ENCODE peak calls at places on chromosomes 4 and X, in eight cellular contexts. One of them, this sample, is unnamed.

GRCh38 chrX:31232506-31232905 is 160.7 kb upstream of the FTHL17 start:
- DNase-seq in sigmoid colon: no peak
- DNase-seq in adrenal gland: no peak
- DNase-seq in heart left ventricle: no peak
- DNase-seq in Peyer's patch: no peak
- DNase-seq in HCT116: no peak
- DNase-seq in right lobe of liver: no peak
- DNase-seq in A549: no peak
- DNase-seq in this sample: no peak

GRCh38 chr4:4200624-4201023 is 26.1 kb downstream of the OTOP1 start:
- DNase-seq in right lobe of liver: no peak
- DNase-seq in Peyer's patch: no peak
- DNase-seq in sigmoid colon: no peak
- DNase-seq in heart left ventricle: no peak
- DNase-seq in A549: no peak
- DNase-seq in HCT116: no peak
- DNase-seq in adrenal gland: no peak
- DNase-seq in this sample: no peak

GRCh38 chr4:131091896-131092295 is 1995.9 kb downstream of the C4orf33 start:
- DNase-seq in adrenal gland: no peak
- DNase-seq in sigmoid colon: no peak
- DNase-seq in heart left ventricle: no peak
- DNase-seq in right lobe of liver: no peak
- DNase-seq in A549: no peak
- DNase-seq in Peyer's patch: no peak
- DNase-seq in HCT116: peak
- DNase-seq in this sample: no peak

GRCh38 chr4:106704253-106704870 is 331.8 kb downstream of the DKK2 start:
- DNase-seq in HCT116: no peak
- DNase-seq in A549: no peak
- DNase-seq in sigmoid colon: no peak
- DNase-seq in Peyer's patch: no peak
- DNase-seq in right lobe of liver: no peak
- DNase-seq in adrenal gland: no peak
- DNase-seq in heart left ventricle: no peak
- DNase-seq in this sample: no peak

GRCh38 chrX:142005532-142005931 is 101.8 kb downstream of the MAGEC1 start:
- DNase-seq in A549: no peak
- DNase-seq in Peyer's patch: no peak
- DNase-seq in adrenal gland: no peak
- DNase-seq in right lobe of liver: no peak
- DNase-seq in heart left ventricle: no peak
- DNase-seq in HCT116: no peak
- DNase-seq in sigmoid colon: no peak
- DNase-seq in this sample: no peak

GRCh38 chrX:88416965-88417364 is 330.1 kb upstream of the CPXCR1 start:
- DNase-seq in right lobe of liver: no peak
- DNase-seq in A549: no peak
- DNase-seq in Peyer's patch: no peak
- DNase-seq in heart left ventricle: no peak
- DNase-seq in adrenal gland: no peak
- DNase-seq in sigmoid colon: no peak
- DNase-seq in HCT116: no peak
- DNase-seq in this sample: no peak

GRCh38 chr4:5409980-5410618 is 298.3 kb downstream of the EVC2 start:
- DNase-seq in A549: no peak
- DNase-seq in sigmoid colon: no peak
- DNase-seq in heart left ventricle: no peak
- DNase-seq in adrenal gland: no peak
- DNase-seq in Peyer's patch: no peak
- DNase-seq in HCT116: no peak
- DNase-seq in right lobe of liver: no peak
- DNase-seq in this sample: no peak

GRCh38 chr4:182113774-182114173 is 129.4 kb upstream of the TENM3 start:
- DNase-seq in sigmoid colon: no peak
- DNase-seq in Peyer's patch: no peak
- DNase-seq in adrenal gland: no peak
- DNase-seq in right lobe of liver: no peak
- DNase-seq in heart left ventricle: no peak
- DNase-seq in A549: no peak
- DNase-seq in HCT116: no peak
- DNase-seq in this sample: no peak

GRCh38 chr4:8171941-8172924 is 13.6 kb upstream of the ABLIM2 start:
- DNase-seq in HCT116: no peak
- DNase-seq in Peyer's patch: peak
- DNase-seq in sigmoid colon: no peak
- DNase-seq in heart left ventricle: no peak
- DNase-seq in A549: no peak
- DNase-seq in right lobe of liver: no peak
- DNase-seq in adrenal gland: no peak
- DNase-seq in this sample: peak

GRCh38 chrX:10350991-10351390 is 194.2 kb downstream of the CLCN4 start:
- DNase-seq in sigmoid colon: no peak
- DNase-seq in adrenal gland: no peak
- DNase-seq in right lobe of liver: no peak
- DNase-seq in HCT116: no peak
- DNase-seq in heart left ventricle: no peak
- DNase-seq in Peyer's patch: no peak
- DNase-seq in A549: no peak
- DNase-seq in this sample: no peak

GRCh38 chr4:79576480-79576803 is 168.4 kb upstream of the GK2 start:
- DNase-seq in adrenal gland: no peak
- DNase-seq in right lobe of liver: no peak
- DNase-seq in Peyer's patch: no peak
- DNase-seq in heart left ventricle: no peak
- DNase-seq in HCT116: no peak
- DNase-seq in A549: no peak
- DNase-seq in sigmoid colon: no peak
- DNase-seq in this sample: no peak

GRCh38 chr4:8847331-8847730 is 24.3 kb downstream of the HMX1 start:
- DNase-seq in sigmoid colon: peak
- DNase-seq in right lobe of liver: peak
- DNase-seq in heart left ventricle: no peak
- DNase-seq in A549: no peak
- DNase-seq in adrenal gland: no peak
- DNase-seq in HCT116: no peak
- DNase-seq in Peyer's patch: peak
- DNase-seq in this sample: peak

GRCh38 chrX:44310227-44310626 is 33.2 kb downstream of the EFHC2 start:
- DNase-seq in right lobe of liver: no peak
- DNase-seq in adrenal gland: no peak
- DNase-seq in heart left ventricle: no peak
- DNase-seq in HCT116: no peak
- DNase-seq in Peyer's patch: no peak
- DNase-seq in A549: no peak
- DNase-seq in sigmoid colon: no peak
- DNase-seq in this sample: no peak

GRCh38 chr4:34046580-34046979 is 2197.7 kb downstream of the ARAP2 start:
- DNase-seq in sigmoid colon: no peak
- DNase-seq in A549: peak
- DNase-seq in adrenal gland: no peak
- DNase-seq in Peyer's patch: no peak
- DNase-seq in right lobe of liver: no peak
- DNase-seq in heart left ventricle: no peak
- DNase-seq in HCT116: peak
- DNase-seq in this sample: no peak

GRCh38 chrX:19670854-19671620 is 155.7 kb upstream of the MAP3K15 start:
- DNase-seq in HCT116: peak
- DNase-seq in heart left ventricle: peak
- DNase-seq in A549: peak
- DNase-seq in adrenal gland: no peak
- DNase-seq in sigmoid colon: peak
- DNase-seq in Peyer's patch: peak
- DNase-seq in right lobe of liver: no peak
- DNase-seq in this sample: no peak

GRCh38 chr4:3346146-3346545 is 53.3 kb downstream of the RGS12 start:
- DNase-seq in A549: peak
- DNase-seq in Peyer's patch: peak
- DNase-seq in adrenal gland: peak
- DNase-seq in right lobe of liver: peak
- DNase-seq in sigmoid colon: no peak
- DNase-seq in heart left ventricle: no peak
- DNase-seq in HCT116: peak
- DNase-seq in this sample: no peak

GRCh38 chr4:176906693-176907092 is 114.0 kb upstream of the VEGFC start:
- DNase-seq in right lobe of liver: no peak
- DNase-seq in heart left ventricle: no peak
- DNase-seq in A549: no peak
- DNase-seq in HCT116: no peak
- DNase-seq in adrenal gland: no peak
- DNase-seq in sigmoid colon: no peak
- DNase-seq in Peyer's patch: no peak
- DNase-seq in this sample: no peak

GRCh38 chr4:155072417-155072816 is 136.0 kb upstream of the NPY2R start:
- DNase-seq in sigmoid colon: no peak
- DNase-seq in HCT116: no peak
- DNase-seq in right lobe of liver: no peak
- DNase-seq in heart left ventricle: no peak
- DNase-seq in Peyer's patch: no peak
- DNase-seq in A549: no peak
- DNase-seq in adrenal gland: no peak
- DNase-seq in this sample: no peak

GRCh38 chrX:145773006-145773405 is 44.6 kb upstream of the SLITRK2 start:
- DNase-seq in adrenal gland: no peak
- DNase-seq in A549: no peak
- DNase-seq in right lobe of liver: no peak
- DNase-seq in heart left ventricle: no peak
- DNase-seq in sigmoid colon: no peak
- DNase-seq in HCT116: no peak
- DNase-seq in Peyer's patch: no peak
- DNase-seq in this sample: no peak

GRCh38 chr4:124525524-124525923 is 187.0 kb downstream of the ANKRD50 start:
- DNase-seq in sigmoid colon: no peak
- DNase-seq in heart left ventricle: no peak
- DNase-seq in right lobe of liver: no peak
- DNase-seq in adrenal gland: no peak
- DNase-seq in Peyer's patch: no peak
- DNase-seq in HCT116: no peak
- DNase-seq in A549: no peak
- DNase-seq in this sample: no peak

GRCh38 chr4:89136525-89136924 is 25.2 kb downstream of the TIGD2 start:
- DNase-seq in adrenal gland: no peak
- DNase-seq in sigmoid colon: no peak
- DNase-seq in Peyer's patch: no peak
- DNase-seq in A549: no peak
- DNase-seq in HCT116: no peak
- DNase-seq in heart left ventricle: no peak
- DNase-seq in right lobe of liver: no peak
- DNase-seq in this sample: no peak

GRCh38 chr4:6695660-6696581 is 2.2 kb downstream of the S100P start:
- DNase-seq in A549: peak
- DNase-seq in heart left ventricle: no peak
- DNase-seq in HCT116: no peak
- DNase-seq in Peyer's patch: peak
- DNase-seq in right lobe of liver: peak
- DNase-seq in sigmoid colon: no peak
- DNase-seq in adrenal gland: no peak
- DNase-seq in this sample: peak
- H3K27ac ChIP-seq in A549: peak
- H3K27ac ChIP-seq in heart left ventricle: peak
- H3K27ac ChIP-seq in HCT116: no peak
- H3K27ac ChIP-seq in Peyer's patch: peak
- H3K27ac ChIP-seq in right lobe of liver: peak
- H3K27ac ChIP-seq in sigmoid colon: no peak
- H3K27ac ChIP-seq in adrenal gland: peak
- H3K27ac ChIP-seq in this sample: peak

GRCh38 chr4:41155194-41155830 is 59.0 kb downstream of the APBB2 start:
- DNase-seq in Peyer's patch: no peak
- DNase-seq in A549: no peak
- DNase-seq in heart left ventricle: peak
- DNase-seq in HCT116: no peak
- DNase-seq in right lobe of liver: no peak
- DNase-seq in sigmoid colon: no peak
- DNase-seq in adrenal gland: no peak
- DNase-seq in this sample: no peak

GRCh38 chr4:41154814-41155177 is 59.5 kb downstream of the APBB2 start:
- DNase-seq in sigmoid colon: no peak
- DNase-seq in Peyer's patch: no peak
- DNase-seq in HCT116: no peak
- DNase-seq in A549: no peak
- DNase-seq in right lobe of liver: no peak
- DNase-seq in heart left ventricle: no peak
- DNase-seq in adrenal gland: no peak
- DNase-seq in this sample: no peak

GRCh38 chr4:41157009-41157408 is 57.3 kb downstream of the APBB2 start:
- DNase-seq in right lobe of liver: no peak
- DNase-seq in HCT116: no peak
- DNase-seq in A549: no peak
- DNase-seq in sigmoid colon: no peak
- DNase-seq in Peyer's patch: no peak
- DNase-seq in adrenal gland: no peak
- DNase-seq in heart left ventricle: no peak
- DNase-seq in this sample: no peak

GRCh38 chr4:41158274-41158673 is 56.1 kb downstream of the APBB2 start:
- DNase-seq in sigmoid colon: no peak
- DNase-seq in heart left ventricle: no peak
- DNase-seq in adrenal gland: no peak
- DNase-seq in right lobe of liver: no peak
- DNase-seq in HCT116: no peak
- DNase-seq in A549: no peak
- DNase-seq in Peyer's patch: no peak
- DNase-seq in this sample: no peak

GRCh38 chr4:41156574-41156973 is 57.8 kb downstream of the APBB2 start:
- DNase-seq in right lobe of liver: no peak
- DNase-seq in HCT116: peak
- DNase-seq in heart left ventricle: no peak
- DNase-seq in Peyer's patch: no peak
- DNase-seq in A549: no peak
- DNase-seq in adrenal gland: no peak
- DNase-seq in sigmoid colon: no peak
- DNase-seq in this sample: no peak
- TF ChIP-seq POLR2A in right lobe of liver: no peak
- TF ChIP-seq POLR2A in HCT116: no peak
- TF ChIP-seq POLR2A in heart left ventricle: no peak
- TF ChIP-seq POLR2A in Peyer's patch: no peak
- TF ChIP-seq POLR2A in A549: no peak
- TF ChIP-seq POLR2A in adrenal gland: no peak
- TF ChIP-seq POLR2A in sigmoid colon: no peak
- TF ChIP-seq POLR2A in this sample: no peak

DNA sequence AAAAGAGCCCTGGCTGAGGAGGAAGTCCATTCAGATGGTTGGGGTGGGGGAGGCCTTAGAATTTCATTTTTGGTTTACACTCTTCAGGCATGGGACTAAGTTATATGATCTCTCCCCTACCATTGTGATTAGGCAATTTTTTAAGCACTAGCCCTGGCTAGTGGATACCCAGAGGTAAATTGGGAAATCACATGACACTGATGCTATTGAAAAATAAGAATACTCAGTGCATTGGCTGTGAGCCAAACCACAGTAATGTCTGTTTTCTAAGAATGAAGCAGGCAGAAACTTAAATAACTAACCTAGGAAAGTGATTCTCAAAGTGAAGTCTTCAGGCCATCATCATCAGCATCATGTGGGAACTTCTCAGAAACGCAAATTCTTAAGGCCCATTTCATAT is 149.7 kb downstream of the RRAGB start:
- DNase-seq in HCT116: no peak
- DNase-seq in heart left ventricle: no peak
- DNase-seq in Peyer's patch: no peak
- DNase-seq in adrenal gland: no peak
- DNase-seq in right lobe of liver: no peak
- DNase-seq in sigmoid colon: no peak
- DNase-seq in A549: no peak
- DNase-seq in this sample: no peak
- H3K27ac ChIP-seq in HCT116: no peak
- H3K27ac ChIP-seq in heart left ventricle: no peak
- H3K27ac ChIP-seq in Peyer's patch: no peak
- H3K27ac ChIP-seq in adrenal gland: no peak
- H3K27ac ChIP-seq in right lobe of liver: no peak
- H3K27ac ChIP-seq in sigmoid colon: no peak
- H3K27ac ChIP-seq in A549: no peak
- H3K27ac ChIP-seq in this sample: no peak

GRCh38 chr4:145935253-145936141 is 3.1 kb downstream of the ZNF827 start:
- DNase-seq in right lobe of liver: no peak
- DNase-seq in A549: no peak
- DNase-seq in heart left ventricle: peak
- DNase-seq in sigmoid colon: no peak
- DNase-seq in Peyer's patch: peak
- DNase-seq in HCT116: no peak
- DNase-seq in adrenal gland: peak
- DNase-seq in this sample: no peak
- TF ChIP-seq POLR2A in right lobe of liver: no peak
- TF ChIP-seq POLR2A in A549: no peak
- TF ChIP-seq POLR2A in heart left ventricle: no peak
- TF ChIP-seq POLR2A in sigmoid colon: no peak
- TF ChIP-seq POLR2A in Peyer's patch: no peak
- TF ChIP-seq POLR2A in HCT116: no peak
- TF ChIP-seq POLR2A in adrenal gland: no peak
- TF ChIP-seq POLR2A in this sample: no peak

This sample was measured in spleen.